ENCODE peak calls at places on chromosome 12, in four cellular contexts. W, H, K and F are unnamed samples.

GRCh38 chr12:10405294-10405693 is 4.3 kb downstream of the KLRC4 start:
- DNase-seq in K (no peak), H (no peak), W (no peak), F (no peak)

GRCh38 chr12:114938487-114939210 is 254.7 kb upstream of the TBX3 start:
- DNase-seq in K (no peak), H (no peak), W (no peak), F (no peak)

GRCh38 chr12:21912318-21912717 is 28.9 kb downstream of the ABCC9 start:
- DNase-seq in W (no peak), K (no peak), H (no peak), F (no peak)

GRCh38 chr12:30043151-30043550 is 259.4 kb upstream of the TMTC1 start:
- DNase-seq in H (no peak), K (no peak), W (no peak), F (peak)

GRCh38 chr12:70640901-70641300 is 3.7 kb upstream of the PTPRB start:
- DNase-seq in K (no peak), W (no peak), H (no peak), F (no peak)

GRCh38 chr12:91813701-91814100 is 331.9 kb downstream of the BTG1 start:
- DNase-seq in H (no peak), W (no peak), K (no peak), F (no peak)

GRCh38 chr12:19397534-19397933 is 41.8 kb upstream of the AEBP2 start:
- DNase-seq in K (no peak), H (no peak), W (no peak), F (no peak)

GRCh38 chr12:91562476-91562875 is 379.9 kb upstream of the DCN start:
- DNase-seq in W (no peak), H (no peak), K (no peak), F (no peak)

GRCh38 chr12:20097561-20097960 is 270.8 kb upstream of the PDE3A start:
- DNase-seq in W (no peak), H (no peak), K (no peak), F (no peak)

GRCh38 chr12:93010461-93010860 is 81.4 kb upstream of the EEA1 start:
- DNase-seq in H (no peak), W (no peak), K (no peak), F (no peak)

GRCh38 chr12:78470354-78471195 is 394.0 kb upstream of the SYT1 start:
- DNase-seq in K (no peak), H (peak), W (peak), F (peak)

GRCh38 chr12:94534278-94534677 is 74.6 kb upstream of the CEP83 start:
- DNase-seq in K (no peak), H (no peak), W (no peak), F (no peak)

GRCh38 chr12:3119745-3120660 is 42.8 kb downstream of the TSPAN9 start:
- DNase-seq in H (no peak), W (no peak), K (no peak), F (peak)

GRCh38 chr12:98211914-98212695 is 303.3 kb upstream of the TMPO start:
- DNase-seq in W (peak), H (no peak), K (no peak), F (no peak)

GRCh38 chr12:71686658-71687025 is 760 bp downstream of the TMEM19 start:
- DNase-seq in H (no peak), W (no peak), K (no peak), F (no peak)

GRCh38 chr12:63915105-63915830 is 70.8 kb downstream of the SRGAP1 start:
- DNase-seq in K (no peak), W (no peak), H (no peak), F (peak)

GRCh38 chr12:23464241-23464812 is 485.1 kb downstream of the SOX5 start:
- DNase-seq in K (no peak), H (no peak), W (no peak), F (no peak)

GRCh38 chr12:57726884-57727757 is 11.4 kb downstream of the AGAP2 start:
- DNase-seq in W (peak), K (no peak), H (peak), F (peak)

GRCh38 chr12:15788266-15789214 is 648 bp downstream of the EPS8 start:
- DNase-seq in H (peak), K (peak), W (peak), F (peak)

DNA sequence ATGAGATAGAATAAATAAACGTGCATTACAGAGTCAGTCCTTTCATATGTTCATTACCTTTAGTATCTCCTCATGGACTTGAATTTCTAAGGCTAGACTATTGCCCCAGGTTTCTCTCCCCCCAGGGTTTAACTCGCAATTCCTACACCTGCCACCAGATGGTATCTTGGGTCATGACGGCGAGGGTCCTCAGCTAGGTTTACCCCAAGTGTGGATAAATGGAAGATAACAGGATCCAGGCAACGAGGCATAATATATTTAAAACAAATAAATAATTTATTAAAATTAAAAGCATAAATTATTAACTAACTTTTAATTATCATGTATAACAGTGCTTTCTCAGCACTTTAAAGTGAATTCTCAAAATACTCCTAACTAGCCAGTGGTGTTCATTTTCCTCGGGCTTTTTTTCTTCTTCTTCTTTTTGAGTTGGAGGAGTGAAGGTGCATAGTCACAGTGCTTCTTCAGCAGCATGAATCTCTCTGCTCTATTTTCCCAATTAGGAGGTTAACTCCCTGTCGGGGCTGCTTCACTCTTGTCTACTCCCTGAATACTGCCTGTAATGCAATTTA is 243.5 kb upstream of the CAND1 start:
- DNase-seq in W (peak), K (peak), H (peak), F (peak)
- TF ChIP-seq CTCF in W (peak), K (peak), H (peak), F (peak)

GRCh38 chr12:68080577-68080976 is 79.0 kb downstream of the IFNG start:
- DNase-seq in H (peak), W (no peak), K (no peak), F (no peak)

GRCh38 chr12:68075416-68075815 is 84.1 kb downstream of the IFNG start:
- DNase-seq in H (no peak), K (no peak), W (no peak), F (no peak)

GRCh38 chr12:68074294-68075027 is 85.1 kb downstream of the IFNG start:
- DNase-seq in K (no peak), H (no peak), W (no peak), F (no peak)

GRCh38 chr12:68081561-68081960 is 78.0 kb downstream of the IFNG start:
- DNase-seq in K (no peak), W (no peak), H (no peak), F (no peak)

DNA sequence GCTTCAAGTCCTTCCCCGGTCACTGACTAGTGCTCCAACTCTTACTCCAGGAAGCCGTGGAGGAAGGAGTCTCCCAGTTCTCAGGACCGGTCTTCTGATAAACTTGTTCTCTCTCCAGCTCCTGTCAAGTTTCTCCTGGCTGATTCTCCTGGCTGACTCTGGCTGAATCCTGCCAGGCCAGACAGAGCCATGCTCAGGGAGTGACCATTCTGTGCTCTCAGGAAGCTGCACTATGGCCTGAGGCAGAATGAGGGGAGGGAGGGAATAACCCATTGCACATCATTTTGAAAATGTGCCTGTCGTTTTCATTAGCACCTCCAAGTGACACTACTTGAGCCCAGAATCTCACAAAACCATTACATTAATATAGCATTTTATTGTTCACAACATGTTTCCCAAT is 80.8 kb downstream of the IFNG start:
- DNase-seq in K (no peak), W (no peak), H (no peak), F (no peak)
- H3K4me3 ChIP-seq in K (no peak), W (no peak), H (no peak), F (no peak)

DNA sequence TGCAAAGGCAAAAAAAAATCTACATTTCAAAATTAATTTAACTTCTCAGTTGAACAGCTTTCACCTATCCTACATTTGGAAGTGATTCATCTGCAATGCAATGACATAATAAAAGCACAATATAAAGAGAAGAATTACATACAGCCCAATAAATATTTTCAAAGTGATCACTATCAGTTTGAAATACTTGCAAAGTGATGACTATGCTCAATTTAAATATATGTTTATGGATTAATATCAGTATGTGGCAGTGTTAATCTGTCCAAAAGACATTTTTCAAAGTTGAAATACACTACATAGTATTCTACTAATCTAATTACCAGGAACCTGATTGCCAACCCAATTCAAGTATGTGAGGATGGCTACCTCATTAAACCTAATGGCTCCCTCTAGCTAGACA is 460.7 kb upstream of the ATXN7L3B start:
- DNase-seq in H (no peak), K (no peak), W (no peak), F (no peak)
- TF ChIP-seq CTCF in H (no peak), K (no peak), W (no peak), F (no peak)

GRCh38 chr12:53383258-53383657 is 3.3 kb downstream of the SP1 start:
- DNase-seq in W (no peak), H (no peak), K (no peak), F (no peak)
- H3K4me3 ChIP-seq in W (no peak), H (peak), K (peak), F (peak)

GRCh38 chr12:49880756-49881390 is 22.8 kb downstream of the FAIM2 start:
- DNase-seq in K (no peak), H (peak), W (no peak), F (no peak)

GRCh38 chr12:49883065-49883464 is 20.6 kb downstream of the FAIM2 start:
- DNase-seq in K (no peak), W (no peak), H (peak), F (no peak)

GRCh38 chr12:49882248-49882850 is 21.4 kb downstream of the FAIM2 start:
- DNase-seq in K (no peak), W (no peak), H (peak), F (peak)

GRCh38 chr12:49885118-49885517 is 18.6 kb downstream of the FAIM2 start:
- DNase-seq in H (peak), W (no peak), K (no peak), F (no peak)

GRCh38 chr12:49881400-49882247 is 22.1 kb downstream of the FAIM2 start:
- DNase-seq in H (no peak), K (no peak), W (no peak), F (no peak)
- TF ChIP-seq CTCF in H (no peak), K (no peak), W (no peak), F (no peak)

DNA sequence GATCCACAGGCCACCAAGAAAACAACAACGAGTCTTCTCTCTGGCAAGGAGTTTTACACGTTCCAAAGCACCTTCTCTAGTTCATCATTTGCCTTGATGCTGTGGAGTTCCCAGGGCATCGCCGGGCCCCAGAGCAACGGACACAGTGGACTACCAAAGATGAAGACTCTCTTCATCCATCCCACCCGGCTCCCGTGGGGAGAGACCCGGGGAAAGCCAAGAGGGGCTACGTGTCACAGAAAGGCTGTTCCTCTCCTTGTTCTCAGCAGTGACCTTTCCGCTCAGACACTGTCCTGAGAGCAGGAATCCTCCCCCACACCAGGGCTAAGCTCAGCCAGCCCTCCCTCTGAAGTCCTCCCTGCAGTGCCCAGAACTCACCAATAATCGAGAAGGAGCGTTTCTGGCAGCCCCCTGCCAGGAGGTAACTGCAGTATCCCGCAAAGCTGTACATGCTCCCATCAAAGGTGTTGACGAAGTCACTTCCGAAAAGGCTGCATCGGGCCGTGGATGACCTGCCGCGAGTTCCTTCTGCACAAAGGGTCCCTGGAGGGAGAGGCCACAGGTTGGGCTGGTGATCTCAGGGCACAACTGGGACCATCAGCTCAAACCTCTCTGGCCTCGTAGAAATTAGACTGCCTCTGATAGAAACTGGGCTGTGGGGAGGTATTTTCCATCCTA is 3.5 kb downstream of the VWF start:
- DNase-seq in W (no peak), H (peak), K (no peak), F (no peak)
- H3K4me3 ChIP-seq in W (no peak), H (no peak), K (no peak), F (no peak)

GRCh38 chr12:96117460-96117859 is 76.7 kb upstream of the ELK3 start:
- DNase-seq in H (no peak), W (no peak), K (no peak), F (no peak)

GRCh38 chr12:96121271-96121711 is 72.9 kb upstream of the ELK3 start:
- DNase-seq in H (no peak), K (peak), W (no peak), F (peak)

DNA sequence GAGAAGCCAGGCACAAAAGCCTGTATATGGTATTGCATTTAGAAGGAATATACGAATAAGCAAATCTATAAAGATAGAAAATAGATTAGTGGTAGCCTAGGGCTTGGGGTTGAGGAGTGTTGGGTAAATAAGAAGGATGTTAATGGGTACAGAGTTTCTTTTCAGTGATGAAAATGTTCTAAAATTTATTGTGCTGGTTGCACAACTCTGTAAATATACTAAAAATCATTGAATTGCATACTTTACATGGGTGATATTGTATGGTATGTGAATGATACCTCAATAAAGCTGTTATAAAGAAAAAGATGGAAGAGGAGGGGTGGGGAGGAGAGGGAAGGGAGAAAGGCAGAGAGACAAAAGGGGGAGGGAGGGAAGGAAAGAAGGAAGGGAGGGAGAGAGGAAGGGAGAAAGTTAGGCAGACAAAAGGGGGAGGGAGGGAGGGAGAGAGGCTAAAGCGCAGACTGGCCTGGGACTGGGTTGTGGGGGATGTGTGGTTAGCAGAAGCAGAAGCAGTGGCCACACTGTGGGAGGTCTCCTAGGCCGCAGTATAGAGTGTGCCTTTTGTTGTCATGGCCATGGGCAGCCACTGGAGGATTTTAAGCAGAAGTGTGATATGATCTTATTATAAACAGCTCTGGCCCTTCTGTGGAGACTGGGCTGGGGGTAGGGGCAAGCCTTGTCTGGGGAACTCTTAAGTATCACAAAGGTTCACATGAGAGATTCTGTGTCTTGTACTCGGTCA is 73.6 kb upstream of the ELK3 start:
- DNase-seq in H (peak), W (no peak), K (peak), F (no peak)
- TF ChIP-seq CTCF in H (peak), W (no peak), K (no peak), F (no peak)

GRCh38 chr12:62784576-62784975 is 150.4 kb downstream of the PPM1H start:
- DNase-seq in K (no peak), H (no peak), W (no peak), F (no peak)

GRCh38 chr12:62787606-62788005 is 147.3 kb downstream of the PPM1H start:
- DNase-seq in K (peak), H (no peak), W (no peak), F (no peak)

GRCh38 chr12:62787023-62787422 is 147.9 kb downstream of the PPM1H start:
- DNase-seq in H (peak), W (no peak), K (no peak), F (no peak)

GRCh38 chr12:62783881-62784280 is 151.1 kb downstream of the PPM1H start:
- DNase-seq in W (no peak), H (peak), K (no peak), F (no peak)

DNA sequence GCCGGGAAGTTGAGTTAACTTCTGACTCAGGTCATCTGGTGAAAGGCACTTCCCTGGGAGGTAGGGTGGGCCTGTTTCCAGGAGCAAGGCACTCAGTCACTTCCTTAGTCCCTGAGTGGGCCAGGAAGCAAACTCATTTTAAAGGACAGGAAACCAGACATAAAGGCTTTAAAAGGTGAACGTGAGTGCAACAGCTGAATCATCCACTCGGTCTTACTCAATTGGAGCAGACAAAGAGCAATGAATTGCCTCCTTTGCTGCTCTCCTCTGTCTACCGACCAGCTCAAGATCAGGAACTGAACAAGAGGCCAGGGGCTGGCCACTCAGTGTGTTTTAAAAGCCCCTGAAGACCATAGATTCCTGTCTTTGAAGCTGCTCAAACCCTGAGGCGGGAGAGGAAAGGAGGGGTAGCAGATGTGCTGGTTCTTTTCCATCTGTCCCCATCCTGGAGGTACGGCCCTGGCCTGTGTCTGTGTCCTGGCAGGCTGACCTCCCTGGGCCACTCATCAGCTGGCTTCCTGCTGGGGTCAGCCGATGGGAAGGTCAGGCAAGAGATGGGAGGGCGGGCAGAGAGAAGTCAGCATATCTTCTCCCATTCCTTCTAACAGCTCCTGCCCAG is 148.9 kb downstream of the PPM1H start:
- DNase-seq in W (no peak), H (peak), K (peak), F (peak)
- H3K4me3 ChIP-seq in W (no peak), H (no peak), K (no peak), F (no peak)

DNA sequence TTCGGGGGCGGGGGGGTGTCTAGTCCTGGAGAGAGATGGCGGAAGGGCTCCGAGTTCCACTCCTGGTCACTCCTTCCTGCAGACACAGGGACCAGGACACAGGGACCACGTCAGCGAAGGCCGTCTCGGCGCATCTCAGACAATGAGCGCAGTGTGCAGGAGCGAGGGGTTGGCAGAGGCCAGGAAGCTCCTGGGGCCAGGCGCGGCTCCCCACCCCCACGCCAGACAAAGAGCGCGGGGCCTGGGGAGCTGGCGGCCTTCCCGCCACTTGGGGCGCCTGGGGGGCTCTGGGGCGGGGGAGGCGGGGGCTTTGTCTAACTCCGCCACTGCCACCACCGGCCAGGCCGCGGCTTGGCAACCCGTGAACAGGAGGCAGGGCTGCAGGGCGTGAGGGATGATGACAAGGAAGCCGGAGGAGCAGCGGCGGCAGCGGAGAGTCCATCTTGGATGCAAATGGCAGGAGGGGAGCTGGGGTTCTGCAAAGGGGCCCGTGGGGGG is 2.2 kb downstream of the CDK2AP1 start:
- DNase-seq in K (no peak), H (peak), W (peak), F (peak)
- TF ChIP-seq CTCF in K (no peak), H (peak), W (peak), F (peak)